ENCODE peak calls at places on chromosomes 1 and 21, in four cellular contexts. One of them, this sample, is unnamed. For H3K4me1, the result is how much of the 10 kb centered on the place peaks cover.

GRCh38 chr1:86156571-86157455 is at the start of gene COL24A1:
- DNase-seq in kidney: peak
- DNase-seq in K562: no peak
- DNase-seq in H1: peak
- DNase-seq in this sample: no peak

GRCh38 chr1:171434717-171435346 is 50.5 kb upstream of the PRRC2C start:
- DNase-seq in kidney: no peak
- DNase-seq in K562: no peak
- DNase-seq in H1: no peak
- DNase-seq in this sample: peak

GRCh38 chr1:17661546-17662157 is 93.5 kb upstream of the ACTL8 start:
- DNase-seq in kidney: no peak
- DNase-seq in K562: peak
- DNase-seq in H1: peak
- DNase-seq in this sample: no peak

GRCh38 chr1:84603223-84603622 is 29.0 kb upstream of the CTBS start:
- DNase-seq in kidney: no peak
- DNase-seq in K562: no peak
- DNase-seq in H1: no peak
- DNase-seq in this sample: no peak

GRCh38 chr1:229149435-229149834 is 121.5 kb upstream of the RAB4A start:
- DNase-seq in kidney: no peak
- DNase-seq in K562: no peak
- DNase-seq in H1: no peak
- DNase-seq in this sample: no peak

GRCh38 chr1:87155180-87155579 is 173.5 kb upstream of the LMO4 start:
- DNase-seq in kidney: no peak
- DNase-seq in K562: no peak
- DNase-seq in H1: no peak
- DNase-seq in this sample: no peak

GRCh38 chr1:56821462-56821797 is 2.2 kb upstream of the FYB2 start:
- DNase-seq in kidney: no peak
- DNase-seq in K562: no peak
- DNase-seq in H1: no peak
- DNase-seq in this sample: no peak

GRCh38 chr1:54944610-54945392 is 35.6 kb upstream of the TMEM61 start:
- DNase-seq in kidney: no peak
- DNase-seq in K562: peak
- DNase-seq in H1: peak
- DNase-seq in this sample: peak

GRCh38 chr1:216566809-216567208 is 143.6 kb upstream of the USH2A start:
- DNase-seq in kidney: no peak
- DNase-seq in K562: no peak
- DNase-seq in H1: no peak
- DNase-seq in this sample: no peak

GRCh38 chr1:99503276-99503747 is 142.6 kb upstream of the PALMD start:
- DNase-seq in kidney: no peak
- DNase-seq in K562: peak
- DNase-seq in H1: no peak
- DNase-seq in this sample: no peak

GRCh38 chr1:33378976-33379375 is 51.9 kb downstream of the PHC2 start:
- DNase-seq in kidney: no peak
- DNase-seq in K562: no peak
- DNase-seq in H1: no peak
- DNase-seq in this sample: no peak

GRCh38 chr1:86823821-86824500 is 90.0 kb downstream of the SELENOF start:
- DNase-seq in kidney: no peak
- DNase-seq in K562: no peak
- DNase-seq in H1: no peak
- DNase-seq in this sample: no peak

GRCh38 chr1:20485527-20486456 is at the start of gene CAMK2N1:
- DNase-seq in kidney: peak
- DNase-seq in K562: peak
- DNase-seq in H1: peak
- DNase-seq in this sample: no peak

GRCh38 chr1:41438711-41439110 is 45.8 kb downstream of the EDN2 start:
- DNase-seq in kidney: no peak
- DNase-seq in K562: no peak
- DNase-seq in H1: no peak
- DNase-seq in this sample: no peak

GRCh38 chr1:209386156-209386555 is 197.4 kb upstream of the CAMK1G start:
- DNase-seq in kidney: no peak
- DNase-seq in K562: no peak
- DNase-seq in H1: no peak
- DNase-seq in this sample: no peak

GRCh38 chr1:205852969-205853368 is 3.0 kb upstream of the PM20D1 start:
- DNase-seq in kidney: no peak
- DNase-seq in K562: no peak
- DNase-seq in H1: no peak
- DNase-seq in this sample: no peak

GRCh38 chr1:208318150-208318734 is 74.1 kb upstream of the PLXNA2 start:
- DNase-seq in kidney: no peak
- DNase-seq in K562: no peak
- DNase-seq in H1: no peak
- DNase-seq in this sample: peak

GRCh38 chr1:233440952-233441401 is 113.5 kb downstream of the MAP3K21 start:
- DNase-seq in kidney: no peak
- DNase-seq in K562: peak
- DNase-seq in H1: peak
- DNase-seq in this sample: peak

GRCh38 chr21:28790335-28790734 is 202.3 kb downstream of the LTN1 start:
- DNase-seq in kidney: no peak
- DNase-seq in K562: no peak
- DNase-seq in H1: no peak
- DNase-seq in this sample: no peak

GRCh38 chr1:99634971-99635624 is 10.8 kb upstream of the PALMD start:
- DNase-seq in kidney: no peak
- DNase-seq in K562: no peak
- DNase-seq in H1: no peak
- DNase-seq in this sample: no peak

GRCh38 chr21:42397291-42398129 is 1.7 kb upstream of the TMPRSS3 start:
- DNase-seq in kidney: no peak
- DNase-seq in K562: no peak
- DNase-seq in H1: no peak
- DNase-seq in this sample: no peak

GRCh38 chr21:34910396-34910795 is 138.7 kb downstream of the RUNX1 start:
- DNase-seq in kidney: no peak
- DNase-seq in K562: no peak
- DNase-seq in H1: no peak
- DNase-seq in this sample: no peak

GRCh38 chr21:34913786-34914185 is 135.3 kb downstream of the RUNX1 start:
- DNase-seq in kidney: no peak
- DNase-seq in K562: no peak
- DNase-seq in H1: no peak
- DNase-seq in this sample: no peak

GRCh38 chr21:34909492-34910292 is 139.4 kb downstream of the RUNX1 start:
- DNase-seq in kidney: no peak
- DNase-seq in K562: no peak
- DNase-seq in H1: no peak
- DNase-seq in this sample: no peak

GRCh38 chr21:34912022-34912933 is 136.8 kb downstream of the RUNX1 start:
- DNase-seq in kidney: no peak
- DNase-seq in K562: no peak
- DNase-seq in H1: no peak
- DNase-seq in this sample: no peak

GRCh38 chr21:34911360-34911759 is 137.7 kb downstream of the RUNX1 start:
- DNase-seq in kidney: no peak
- DNase-seq in K562: no peak
- DNase-seq in H1: no peak
- DNase-seq in this sample: no peak
- H3K4me1 ChIP-seq in kidney: under half
- H3K4me1 ChIP-seq in K562: half or more
- H3K4me1 ChIP-seq in H1: under half
- H3K4me1 ChIP-seq in this sample: under half

GRCh38 chr1:15734901-15735300 is 1.2 kb upstream of the SLC25A34 start:
- DNase-seq in kidney: no peak
- DNase-seq in K562: no peak
- DNase-seq in H1: no peak
- DNase-seq in this sample: no peak

GRCh38 chr1:15737324-15738319 is 1.6 kb downstream of the SLC25A34 start:
- DNase-seq in kidney: no peak
- DNase-seq in K562: no peak
- DNase-seq in H1: no peak
- DNase-seq in this sample: no peak

GRCh38 chr1:15736666-15737229 is 690 bp downstream of the SLC25A34 start:
- DNase-seq in kidney: peak
- DNase-seq in K562: no peak
- DNase-seq in H1: no peak
- DNase-seq in this sample: no peak

GRCh38 chr1:15735304-15736034 is 589 bp upstream of the SLC25A34 start:
- DNase-seq in kidney: no peak
- DNase-seq in K562: no peak
- DNase-seq in H1: no peak
- DNase-seq in this sample: no peak

DNA sequence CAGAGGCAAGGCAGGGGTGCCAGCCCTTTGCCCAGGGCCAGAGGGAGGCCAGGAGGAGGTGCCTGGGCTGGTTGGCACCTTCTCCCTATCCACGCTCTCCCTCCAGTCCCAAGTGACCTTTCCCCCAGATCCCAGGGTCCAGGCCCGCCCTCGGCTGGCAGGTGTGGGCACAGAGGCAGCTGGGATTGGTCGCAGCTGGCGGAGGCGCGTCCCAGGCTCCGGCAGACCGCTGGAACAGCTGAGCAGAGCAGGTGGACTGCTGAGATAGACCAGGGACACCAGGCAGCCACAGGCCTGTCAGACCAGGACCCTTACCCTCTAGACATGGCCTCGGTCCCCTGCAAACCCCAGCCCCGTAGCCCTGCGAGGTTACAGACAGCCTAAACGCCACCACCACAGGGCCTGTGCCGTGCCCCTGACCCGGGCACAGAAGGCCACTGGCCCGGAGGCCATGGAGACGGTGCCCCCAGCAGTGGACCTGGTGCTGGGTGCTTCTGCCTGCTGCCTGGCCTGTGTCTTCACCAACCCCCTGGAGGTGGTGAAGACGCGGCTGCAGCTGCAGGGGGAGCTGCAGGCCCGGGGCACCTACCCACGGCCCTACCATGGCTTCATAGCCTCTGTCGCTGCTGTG is at the start of gene SLC25A34:
- DNase-seq in kidney: peak
- DNase-seq in K562: no peak
- DNase-seq in H1: no peak
- DNase-seq in this sample: no peak
- H3K9ac ChIP-seq in kidney: peak
- H3K9ac ChIP-seq in K562: no peak
- H3K9ac ChIP-seq in H1: no peak
- H3K9ac ChIP-seq in this sample: no peak

DNA sequence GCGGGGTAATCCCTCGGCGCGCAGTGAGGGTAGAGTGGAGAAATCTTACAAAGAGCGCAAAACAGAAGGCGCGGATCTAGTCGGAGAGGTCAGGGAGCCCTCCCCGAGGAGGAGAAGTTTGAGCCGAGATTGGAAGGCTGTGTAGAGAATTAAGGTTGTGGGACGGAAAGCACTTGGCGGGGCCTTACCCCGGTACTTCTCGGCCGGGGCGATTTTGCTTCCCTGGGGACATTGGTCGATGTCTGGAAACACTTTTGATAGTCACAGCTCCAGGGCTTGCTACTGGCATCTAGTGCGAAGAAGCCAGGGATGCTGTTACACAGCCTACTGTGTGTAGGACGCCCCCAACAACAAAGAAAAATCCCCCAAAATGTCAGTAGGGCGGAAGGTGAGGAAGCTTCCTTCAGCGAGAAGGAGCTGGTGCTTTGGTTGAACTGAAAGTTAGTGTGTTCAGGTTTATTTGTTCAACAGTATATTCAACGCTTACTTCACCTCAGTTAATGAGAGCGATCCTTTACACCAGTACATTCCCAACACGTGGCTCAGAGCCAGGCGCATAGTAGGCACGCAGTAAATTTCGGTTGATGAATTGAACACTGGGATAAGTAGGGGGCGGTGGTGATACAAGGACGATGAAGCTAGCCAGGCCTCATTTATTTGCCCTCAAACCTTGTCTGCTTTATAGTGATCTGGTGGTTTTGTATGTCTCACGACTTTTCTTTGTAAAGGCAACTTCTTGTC is 814 bp downstream of the CEP85 start:
- DNase-seq in kidney: no peak
- DNase-seq in K562: peak
- DNase-seq in H1: no peak
- DNase-seq in this sample: no peak
- TF ChIP-seq CTCF in kidney: no peak
- TF ChIP-seq CTCF in K562: peak
- TF ChIP-seq CTCF in H1: peak
- TF ChIP-seq CTCF in this sample: peak

DNA sequence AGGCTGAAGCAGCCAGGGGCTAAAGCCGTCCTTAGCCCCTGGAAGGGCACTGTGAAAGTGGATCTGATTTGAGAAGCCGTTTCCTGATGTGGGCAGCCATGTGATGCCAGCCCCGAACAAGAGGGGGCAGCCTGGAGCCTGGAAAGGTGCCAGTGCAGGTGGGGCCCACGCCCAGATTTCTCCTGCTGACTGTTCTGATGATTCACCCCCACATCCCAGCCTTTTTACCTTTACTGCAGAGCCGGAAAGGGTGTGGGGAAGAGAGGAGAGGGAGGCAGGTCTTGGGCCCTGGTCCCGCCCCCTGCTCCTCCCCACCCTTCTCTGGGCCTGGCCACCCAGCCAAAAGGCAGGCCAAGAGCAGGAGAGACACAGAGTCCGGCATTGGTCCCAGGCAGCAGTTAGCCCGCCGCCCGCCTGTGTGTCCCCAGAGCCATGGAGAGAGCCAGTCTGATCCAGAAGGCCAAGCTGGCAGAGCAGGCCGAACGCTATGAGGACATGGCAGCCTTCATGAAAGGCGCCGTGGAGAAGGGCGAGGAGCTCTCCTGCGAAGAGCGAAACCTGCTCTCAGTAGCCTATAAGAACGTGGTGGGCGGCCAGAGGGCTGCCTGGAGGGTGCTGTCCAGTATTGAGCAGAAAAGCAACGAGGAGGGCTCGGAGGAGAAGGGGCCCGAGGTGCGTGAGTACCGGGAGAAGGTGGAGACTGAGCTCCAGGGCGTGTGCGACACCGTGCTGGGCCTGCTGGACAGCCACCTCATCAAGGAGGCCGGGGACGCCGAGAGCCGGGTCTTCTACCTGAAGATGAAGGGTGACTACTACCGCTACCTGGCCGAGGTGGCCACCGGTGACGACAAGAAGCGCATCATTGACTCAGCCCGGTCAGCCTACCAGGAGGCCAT is at the start of gene SFN:
- DNase-seq in kidney: peak
- DNase-seq in K562: peak
- DNase-seq in H1: peak
- DNase-seq in this sample: peak
- H3K4me1 ChIP-seq in kidney: under half
- H3K4me1 ChIP-seq in K562: under half
- H3K4me1 ChIP-seq in H1: under half
- H3K4me1 ChIP-seq in this sample: half or more

DNA sequence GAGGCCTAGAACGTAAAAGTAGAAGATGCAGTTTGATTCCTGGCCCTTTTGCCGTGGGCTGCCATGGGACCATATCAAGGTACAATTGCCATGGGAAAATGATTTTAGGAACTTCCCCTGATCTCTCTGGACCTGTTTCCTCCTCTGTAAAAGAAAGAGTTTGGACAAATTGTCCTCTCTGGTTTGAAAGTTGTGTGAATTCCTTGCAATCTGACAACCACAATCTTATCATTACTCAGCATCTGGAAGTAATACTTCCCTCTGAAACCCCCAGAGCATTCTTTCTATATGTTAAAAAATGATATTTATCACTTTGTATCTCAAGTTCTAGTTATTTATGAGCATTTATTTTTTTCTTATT is 181.0 kb downstream of the DYRK1A start:
- DNase-seq in kidney: no peak
- DNase-seq in K562: no peak
- DNase-seq in H1: no peak
- DNase-seq in this sample: no peak
- H3K9ac ChIP-seq in kidney: no peak
- H3K9ac ChIP-seq in K562: no peak
- H3K9ac ChIP-seq in H1: no peak
- H3K9ac ChIP-seq in this sample: no peak

This sample was measured in keratinocyte.